ENCODE peak calls at places on chromosomes 11 and 22, in six cellular contexts. Q, T, V, Y, P and O are unnamed samples.

GRCh38 chr22:27032121-27032761 is 374.9 kb downstream of the MIAT start:
- ATAC-seq in Y (no peak), T (no peak), P (no peak), Q (no peak), V (peak), O (peak)

GRCh38 chr11:43497144-43497543 is 138.4 kb downstream of the TTC17 start:
- ATAC-seq in Q (no peak), P (no peak), T (no peak), V (peak), Y (no peak), O (no peak)

GRCh38 chr11:70547821-70548670 is 149.7 kb downstream of the CTTN start:
- ATAC-seq in T (no peak), P (no peak), Q (no peak), V (no peak), Y (no peak), O (no peak)

GRCh38 chr11:73384531-73384870 is 8.3 kb downstream of the RELT start:
- ATAC-seq in V (no peak), Y (no peak), T (no peak), Q (no peak), P (peak), O (no peak)

GRCh38 chr11:65301491-65302329 is 13.0 kb upstream of the CDC42EP2 start:
- ATAC-seq in P (peak), Y (peak), Q (peak), V (peak), T (peak), O (peak)

GRCh38 chr11:65571420-65571819 is 918 bp upstream of the FAM89B start:
- ATAC-seq in Q (no peak), T (no peak), P (no peak), Y (no peak), V (no peak), O (no peak)

GRCh38 chr11:83078269-83078668 is 6.6 kb upstream of the RAB30 start:
- ATAC-seq in Q (no peak), V (no peak), T (no peak), P (peak), Y (no peak), O (no peak)

GRCh38 chr22:43060213-43060612 is 29.0 kb downstream of the TTLL1 start:
- ATAC-seq in Q (peak), T (peak), P (peak), V (peak), Y (no peak), O (no peak)

GRCh38 chr11:47899801-47900200 is 51.7 kb upstream of the NUP160 start:
- ATAC-seq in T (no peak), Y (no peak), P (peak), Q (no peak), V (no peak), O (no peak)

GRCh38 chr11:113979427-113979826 is 4.5 kb downstream of the HTR3A start:
- ATAC-seq in T (no peak), V (no peak), P (no peak), Y (no peak), Q (no peak), O (no peak)

GRCh38 chr11:79438631-79439429 is 2.0 kb downstream of the TENM4 start:
- ATAC-seq in Y (no peak), V (no peak), T (no peak), P (peak), Q (no peak), O (no peak)

GRCh38 chr22:45397806-45398205 is 15.6 kb downstream of the SMC1B start:
- ATAC-seq in V (peak), P (peak), Q (peak), Y (no peak), T (no peak), O (no peak)

GRCh38 chr11:62925308-62925707 is 4.1 kb upstream of the CHRM1 start:
- ATAC-seq in Y (no peak), Q (no peak), V (no peak), T (no peak), P (no peak), O (no peak)

GRCh38 chr11:8442301-8442700 is 151.7 kb downstream of the STK33 start:
- ATAC-seq in P (no peak), Q (no peak), V (peak), T (no peak), Y (no peak), O (no peak)

GRCh38 chr11:117045956-117046355 is 52.3 kb downstream of the SIK3 start:
- ATAC-seq in Y (peak), V (peak), P (peak), T (no peak), Q (no peak), O (peak)

GRCh38 chr11:416051-416756 is 1.4 kb upstream of the SIGIRR start:
- ATAC-seq in V (peak), T (no peak), Y (peak), Q (no peak), P (no peak), O (no peak)

GRCh38 chr11:94895451-94895850 is 77.9 kb downstream of the CWC15 start:
- ATAC-seq in Y (peak), V (no peak), P (no peak), Q (no peak), T (no peak), O (peak)

GRCh38 chr11:114650661-114651060 is 27.7 kb upstream of the NXPE2 start:
- ATAC-seq in T (no peak), Y (no peak), P (no peak), Q (no peak), V (no peak), O (no peak)

GRCh38 chr22:20957118-20957690 is 9.9 kb upstream of the AIFM3 start:
- ATAC-seq in T (no peak), P (peak), Y (peak), V (peak), Q (peak), O (peak)

GRCh38 chr11:57436031-57436430 is 9.1 kb upstream of the SLC43A3 start:
- ATAC-seq in T (no peak), Q (no peak), P (no peak), V (no peak), Y (no peak), O (no peak)

GRCh38 chr11:57438345-57439280 is 11.7 kb upstream of the SLC43A3 start:
- ATAC-seq in V (no peak), T (peak), Q (no peak), P (no peak), Y (no peak), O (no peak)

GRCh38 chr11:57432714-57433163 is 5.8 kb upstream of the SLC43A3 start:
- ATAC-seq in V (no peak), Y (peak), P (peak), T (peak), Q (no peak), O (no peak)

GRCh38 chr11:57432017-57432590 is 5.2 kb upstream of the SLC43A3 start:
- ATAC-seq in V (no peak), T (peak), Y (peak), Q (no peak), P (no peak), O (no peak)

GRCh38 chr11:57434640-57435546 is 8.0 kb upstream of the SLC43A3 start:
- ATAC-seq in T (no peak), Y (peak), Q (peak), V (peak), P (no peak), O (peak)
- TF ChIP-seq EP300 in T (no peak), Y (no peak), Q (peak), V (peak), P (no peak), O (no peak)

GRCh38 chr11:85663781-85664560 is 958 bp downstream of the CREBZF start:
- ATAC-seq in Q (peak), P (peak), V (peak), T (peak), Y (peak), O (peak)

GRCh38 chr11:85663080-85663729 is 1.7 kb downstream of the CREBZF start:
- ATAC-seq in V (no peak), Q (no peak), Y (no peak), T (peak), P (peak), O (no peak)

GRCh38 chr11:85666687-85667086 is 1.8 kb upstream of the CREBZF start:
- ATAC-seq in Y (no peak), Q (no peak), T (no peak), P (no peak), V (no peak), O (no peak)

GRCh38 chr11:85665756-85666155 is 827 bp upstream of the CREBZF start:
- ATAC-seq in T (no peak), Q (no peak), Y (no peak), P (no peak), V (no peak), O (no peak)

DNA sequence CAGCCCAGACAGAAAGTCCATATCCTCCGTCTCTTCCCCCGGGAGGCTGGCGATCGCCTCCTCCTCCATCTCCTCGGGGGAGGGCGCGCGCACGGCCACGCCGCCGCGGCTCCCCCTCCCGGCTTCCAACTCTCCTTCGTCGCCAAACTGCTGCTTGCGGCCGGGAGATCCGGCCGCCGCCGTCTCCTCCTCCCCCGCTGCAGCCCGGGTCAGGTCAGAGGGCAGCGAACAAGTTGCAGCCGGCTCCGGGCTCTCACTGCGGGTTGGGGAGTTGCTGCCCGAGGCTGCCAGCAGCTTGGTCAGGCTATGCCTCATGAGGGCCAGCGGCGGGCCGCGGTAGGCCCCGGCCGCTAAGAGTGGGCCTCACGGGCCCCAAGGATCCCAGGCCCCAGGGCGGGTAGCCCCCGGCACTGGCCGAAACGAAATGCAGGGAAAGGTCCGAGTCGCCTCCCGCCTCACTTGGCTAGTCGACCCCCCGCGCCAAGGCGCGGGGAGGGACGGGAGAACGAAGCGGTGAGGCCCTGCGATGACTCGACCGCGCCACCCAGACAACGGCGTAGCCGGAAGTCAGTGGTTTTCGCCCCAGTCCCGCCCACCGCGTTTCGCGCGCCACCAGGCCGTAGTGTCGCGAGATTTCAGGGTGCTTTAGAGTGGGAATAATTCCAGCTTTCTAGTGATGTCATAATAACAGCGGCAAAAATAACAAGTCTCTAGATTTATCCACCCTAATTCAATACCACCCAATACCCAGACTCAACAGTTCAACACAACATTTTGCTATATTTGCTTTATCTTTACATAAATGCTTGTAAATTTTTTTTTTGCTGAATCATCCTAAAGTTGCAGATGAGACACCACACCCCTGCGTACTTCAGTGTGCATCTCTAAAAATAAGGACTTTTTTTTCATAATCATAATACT is at the start of gene CREBZF:
- ATAC-seq in Y (peak), Q (peak), P (peak), T (peak), V (peak), O (peak)
- H3K27ac ChIP-seq in Y (peak), Q (peak), P (peak), T (peak), V (peak), O (peak)

DNA sequence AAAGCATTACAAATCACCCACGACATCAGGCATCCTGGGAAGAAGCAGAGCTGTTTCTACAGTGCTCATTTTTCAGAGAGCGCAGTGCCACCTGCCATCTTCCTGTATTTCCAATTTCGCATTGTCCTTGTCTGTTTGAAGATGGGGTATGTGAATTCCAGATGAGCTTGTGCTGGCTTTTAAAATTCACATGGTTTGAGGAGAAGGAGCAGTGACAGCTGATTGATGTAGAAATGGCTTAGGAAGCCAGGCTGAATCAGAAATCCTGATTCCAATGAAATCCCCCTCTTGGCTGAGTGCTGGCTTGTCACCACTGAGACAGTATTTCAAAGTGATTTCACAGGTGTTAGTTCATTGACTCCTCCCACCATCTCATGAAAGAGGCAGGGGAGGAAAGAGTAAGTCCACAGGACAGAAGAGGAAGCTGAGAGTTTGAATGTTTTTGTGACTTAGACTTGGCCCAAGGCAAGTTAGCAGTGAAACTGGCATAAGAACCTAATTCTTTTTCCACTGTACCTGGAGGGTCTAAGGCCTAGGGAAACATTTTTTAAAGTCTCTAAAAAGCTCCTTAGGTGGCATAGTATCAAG is 344.6 kb upstream of the C11orf87 start:
- ATAC-seq in T (no peak), Y (no peak), V (no peak), P (no peak), Q (no peak), O (no peak)
- TF ChIP-seq EP300 in T (no peak), Y (no peak), V (no peak), P (no peak), Q (no peak), O (no peak)

GRCh38 chr11:67312187-67313021 is 9.1 kb downstream of the SSH3 start:
- ATAC-seq in P (no peak), Y (no peak), V (no peak), T (peak), Q (no peak), O (no peak)

GRCh38 chr11:67310246-67311050 is 7.1 kb downstream of the SSH3 start:
- ATAC-seq in T (no peak), Y (no peak), P (no peak), V (no peak), Q (no peak), O (no peak)

GRCh38 chr11:67311051-67311555 is 7.8 kb downstream of the SSH3 start:
- ATAC-seq in Y (no peak), V (no peak), T (no peak), Q (no peak), P (no peak), O (no peak)

GRCh38 chr11:67313125-67313890 is 10.0 kb downstream of the SSH3 start:
- ATAC-seq in T (no peak), V (no peak), Y (no peak), Q (no peak), P (no peak), O (no peak)

GRCh38 chr11:67311556-67312082 is 8.3 kb downstream of the SSH3 start:
- ATAC-seq in V (peak), Q (peak), Y (no peak), T (peak), P (no peak), O (no peak)
- H3K27ac ChIP-seq in V (no peak), Q (no peak), Y (peak), T (peak), P (no peak), O (no peak)

GRCh38 chr11:31267720-31268119 is 101.8 kb downstream of the DCDC1 start:
- ATAC-seq in V (no peak), Y (no peak), Q (no peak), P (no peak), T (no peak), O (no peak)
- TF ChIP-seq EP300 in V (no peak), Y (no peak), Q (no peak), P (no peak), T (no peak), O (no peak)

GRCh38 chr22:24741769-24742168 is 32.8 kb downstream of the PIWIL3 start:
- ATAC-seq in P (no peak), V (no peak), T (no peak), Q (no peak), Y (no peak), O (no peak)

GRCh38 chr22:24737582-24737981 is 36.9 kb downstream of the PIWIL3 start:
- ATAC-seq in Y (no peak), P (no peak), Q (no peak), V (no peak), T (no peak), O (no peak)

GRCh38 chr22:24741357-24741756 is 33.2 kb downstream of the PIWIL3 start:
- ATAC-seq in T (no peak), Q (no peak), P (no peak), Y (no peak), V (no peak), O (no peak)

GRCh38 chr22:24731786-24732185 is 42.7 kb downstream of the PIWIL3 start:
- ATAC-seq in V (no peak), P (no peak), Y (no peak), T (no peak), Q (no peak), O (no peak)

GRCh38 chr22:24736526-24737050 is 37.9 kb downstream of the PIWIL3 start:
- ATAC-seq in V (no peak), Y (no peak), Q (no peak), T (peak), P (peak), O (no peak)
- H3K27ac ChIP-seq in V (no peak), Y (no peak), Q (no peak), T (no peak), P (no peak), O (no peak)

DNA sequence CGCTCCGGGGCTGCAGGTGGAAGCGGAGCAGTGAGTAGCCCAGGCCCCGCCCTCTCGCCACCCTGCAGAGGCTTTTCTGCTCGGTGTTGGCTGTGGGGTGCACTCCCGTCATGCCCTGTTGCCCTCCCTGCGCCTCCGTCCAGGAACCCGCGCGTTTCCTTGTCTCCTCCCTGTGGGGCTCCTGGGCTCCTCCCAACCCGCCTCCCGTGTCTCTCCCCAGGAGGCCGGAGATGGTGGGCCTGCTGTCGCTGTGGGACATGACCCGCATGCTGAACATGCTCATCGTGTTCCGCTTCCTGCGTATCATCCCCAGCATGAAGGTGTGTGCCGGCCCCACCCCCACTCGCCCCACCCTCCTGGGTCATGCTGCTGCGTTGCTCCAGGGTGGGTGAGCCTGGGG is 32.4 kb downstream of the TPCN2 start:
- ATAC-seq in Q (no peak), V (no peak), P (no peak), Y (no peak), T (no peak), O (no peak)
- TF ChIP-seq EP300 in Q (no peak), V (no peak), P (no peak), Y (no peak), T (no peak), O (no peak)

DNA sequence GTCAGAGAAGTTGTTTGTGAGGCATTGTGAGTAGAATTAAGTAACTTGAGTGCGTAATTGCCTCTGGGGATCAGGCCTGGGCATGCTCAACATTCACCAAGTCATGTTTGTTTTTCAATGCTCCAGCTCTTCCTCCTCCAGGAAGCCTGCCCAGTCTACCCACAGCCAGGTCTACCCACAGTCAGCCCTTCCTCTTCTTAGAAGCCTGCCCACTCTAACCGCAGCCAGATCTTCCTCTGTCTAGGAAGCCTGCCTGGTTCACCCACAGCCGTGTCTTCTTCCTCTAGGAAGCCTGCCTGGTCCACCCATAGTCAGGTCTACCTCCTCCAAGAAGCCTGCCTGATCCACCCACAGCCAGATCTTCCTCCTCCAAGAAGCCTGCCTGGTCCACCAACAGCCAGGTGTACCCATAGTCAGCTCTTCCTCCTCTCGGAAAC is 25.0 kb downstream of the LRP5 start:
- ATAC-seq in Q (no peak), Y (peak), T (no peak), P (no peak), V (no peak), O (no peak)
- H3K27ac ChIP-seq in Q (no peak), Y (no peak), T (no peak), P (no peak), V (peak), O (peak)

GRCh38 chr22:36330127-36330526 is 57.6 kb downstream of the MYH9 start:
- ATAC-seq in T (no peak), P (no peak), Y (no peak), V (no peak), Q (no peak), O (no peak)

GRCh38 chr22:36327922-36328551 is 59.7 kb downstream of the MYH9 start:
- ATAC-seq in Y (no peak), P (no peak), V (no peak), T (no peak), Q (no peak), O (peak)

GRCh38 chr22:36329217-36330078 is 58.3 kb downstream of the MYH9 start:
- ATAC-seq in T (peak), V (peak), P (peak), Q (peak), Y (no peak), O (peak)

GRCh38 chr22:36330655-36331305 is 57.0 kb downstream of the MYH9 start:
- ATAC-seq in P (no peak), Q (no peak), T (no peak), V (no peak), Y (peak), O (peak)

GRCh38 chr22:36328635-36329216 is 59.0 kb downstream of the MYH9 start:
- ATAC-seq in T (peak), V (no peak), P (peak), Y (no peak), Q (peak), O (peak)
- TF ChIP-seq EP300 in T (no peak), V (no peak), P (peak), Y (no peak), Q (no peak), O (no peak)